ENCODE peak calls at places on chromosomes 13 and 19, in six cellular contexts. S, Q, U, A, W and X are unnamed samples.

GRCh38 chr13:67238277-67238859 is 8.2 kb upstream of the PCDH9 start:
- DNase-seq in S (no peak), Q (no peak), U (no peak), A (peak), W (no peak), X (no peak)

GRCh38 chr13:49436890-49437289 is 7.0 kb downstream of the CAB39L start:
- DNase-seq in S (peak), Q (no peak), U (peak), A (no peak), W (peak), X (no peak)

GRCh38 chr13:38902551-38902950 is 88.1 kb downstream of the STOML3 start:
- DNase-seq in S (no peak), Q (no peak), U (no peak), A (no peak), W (no peak), X (no peak)

GRCh38 chr13:22173605-22174004 is 502.7 kb downstream of the FGF9 start:
- DNase-seq in S (no peak), Q (no peak), U (no peak), A (no peak), W (no peak), X (no peak)

GRCh38 chr13:110248449-110249143 is 58.4 kb downstream of the COL4A1 start:
- DNase-seq in S (no peak), Q (no peak), U (no peak), A (no peak), W (no peak), X (no peak)

GRCh38 chr13:33490461-33491327 is 205.1 kb upstream of the STARD13 start:
- DNase-seq in S (no peak), Q (no peak), U (no peak), A (no peak), W (no peak), X (no peak)

GRCh38 chr19:39385629-39386411 is 5.1 kb downstream of the PAF1 start:
- DNase-seq in S (no peak), Q (no peak), U (no peak), A (no peak), W (no peak), X (no peak)

GRCh38 chr19:33510728-33511255 is 10.8 kb downstream of the PEPD start:
- DNase-seq in S (no peak), Q (no peak), U (no peak), A (no peak), W (no peak), X (no peak)

GRCh38 chr13:94713556-94714182 is 1.3 kb upstream of the SOX21 start:
- DNase-seq in S (no peak), Q (no peak), U (no peak), A (no peak), W (no peak), X (no peak)

GRCh38 chr19:48490980-48491792 is 20.4 kb downstream of the LMTK3 start:
- DNase-seq in S (no peak), Q (no peak), U (no peak), A (peak), W (peak), X (peak)

GRCh38 chr19:38148337-38148736 is 75.7 kb downstream of the DPF1 start:
- DNase-seq in S (peak), Q (no peak), U (no peak), A (no peak), W (peak), X (no peak)

GRCh38 chr19:47438793-47439220 is 19.5 kb upstream of the MEIS3 start:
- DNase-seq in S (no peak), Q (no peak), U (no peak), A (peak), W (no peak), X (no peak)

GRCh38 chr13:40813662-40814454 is 24.4 kb downstream of the SLC25A15 start:
- DNase-seq in S (no peak), Q (no peak), U (no peak), A (peak), W (no peak), X (no peak)

GRCh38 chr13:20073775-20074174 is 87.1 kb downstream of the GJA3 start:
- DNase-seq in S (no peak), Q (no peak), U (no peak), A (no peak), W (no peak), X (no peak)

GRCh38 chr13:110056640-110057039 is 250.3 kb downstream of the COL4A1 start:
- DNase-seq in S (no peak), Q (no peak), U (no peak), A (no peak), W (no peak), X (no peak)

GRCh38 chr19:16457195-16457953 is 14.4 kb downstream of the EPS15L1 start:
- DNase-seq in S (peak), Q (no peak), U (peak), A (peak), W (peak), X (no peak)

GRCh38 chr13:79999601-80000000 is 341.3 kb downstream of the SPRY2 start:
- DNase-seq in S (no peak), Q (no peak), U (no peak), A (no peak), W (no peak), X (no peak)

GRCh38 chr13:83753912-83754624 is 128.2 kb downstream of the SLITRK1 start:
- DNase-seq in S (no peak), Q (no peak), U (no peak), A (no peak), W (no peak), X (no peak)

GRCh38 chr13:48946163-48946562 is 29.5 kb upstream of the FNDC3A start:
- DNase-seq in S (no peak), Q (no peak), U (no peak), A (no peak), W (no peak), X (no peak)

GRCh38 chr13:113991191-113991669 is 17.4 kb upstream of the C13orf46 start:
- DNase-seq in S (no peak), Q (no peak), U (no peak), A (no peak), W (peak), X (no peak)

GRCh38 chr19:1513492-1514294 is 874 bp upstream of the ADAMTSL5 start:
- DNase-seq in S (peak), Q (no peak), U (peak), A (peak), W (peak), X (peak)

GRCh38 chr13:61149333-61149730 is 266.3 kb downstream of the PCDH20 start:
- DNase-seq in S (no peak), Q (no peak), U (no peak), A (no peak), W (no peak), X (no peak)

GRCh38 chr19:45150180-45150579 is 10.6 kb downstream of the NKPD1 start:
- DNase-seq in S (no peak), Q (no peak), U (no peak), A (no peak), W (no peak), X (no peak)

GRCh38 chr19:45149129-45149528 is 11.7 kb downstream of the NKPD1 start:
- DNase-seq in S (no peak), Q (no peak), U (no peak), A (no peak), W (no peak), X (no peak)

GRCh38 chr19:45146251-45146650 is 14.5 kb downstream of the NKPD1 start:
- DNase-seq in S (no peak), Q (no peak), U (no peak), A (no peak), W (no peak), X (no peak)

GRCh38 chr19:45146716-45147337 is 14.0 kb downstream of the NKPD1 start:
- DNase-seq in S (no peak), Q (no peak), U (no peak), A (no peak), W (no peak), X (no peak)

DNA sequence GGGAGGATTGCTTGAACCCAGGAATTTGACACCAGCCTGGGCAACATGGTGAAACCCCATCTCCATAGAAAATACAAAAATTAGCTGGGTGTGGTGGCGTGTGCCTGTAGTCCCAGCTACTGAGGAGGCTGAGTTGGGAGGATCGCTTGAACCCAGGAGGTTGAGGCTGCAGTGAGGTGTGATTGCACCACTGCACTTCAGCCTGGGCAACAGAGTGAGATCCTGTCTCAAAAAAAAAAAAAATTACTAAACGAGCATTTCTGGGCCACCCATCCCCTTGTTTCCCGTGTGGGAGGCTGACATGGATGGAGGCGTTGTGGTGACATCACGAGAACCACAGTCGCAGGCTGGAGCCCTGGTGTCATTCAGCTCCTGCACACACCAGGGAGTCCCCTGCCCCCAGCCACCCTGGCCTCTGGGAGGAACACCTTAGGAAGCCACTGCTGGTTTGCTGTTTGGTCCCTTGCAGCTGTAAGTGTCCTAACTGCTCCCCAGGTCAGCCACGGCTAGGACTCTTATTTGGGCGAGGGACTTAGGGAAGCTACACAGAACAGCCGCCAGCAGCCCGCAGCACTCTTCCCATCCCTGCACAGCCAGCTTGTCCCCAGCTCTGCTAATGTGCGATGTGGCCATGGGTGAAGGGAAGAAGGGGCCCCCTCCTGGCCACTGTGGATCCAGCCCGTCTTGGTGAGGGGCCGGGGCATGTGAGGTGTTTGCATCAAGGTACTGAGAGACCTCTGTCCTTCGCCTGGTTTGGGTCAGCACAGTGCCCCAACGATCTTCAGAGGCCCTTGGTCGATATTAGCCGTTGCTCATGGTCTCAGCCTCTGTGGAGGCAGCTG is 12.7 kb downstream of the NKPD1 start:
- DNase-seq in S (no peak), Q (no peak), U (no peak), A (no peak), W (no peak), X (no peak)
- TF ChIP-seq CTCF in S (no peak), Q (no peak), U (no peak), A (no peak), W (no peak), X (no peak)

DNA sequence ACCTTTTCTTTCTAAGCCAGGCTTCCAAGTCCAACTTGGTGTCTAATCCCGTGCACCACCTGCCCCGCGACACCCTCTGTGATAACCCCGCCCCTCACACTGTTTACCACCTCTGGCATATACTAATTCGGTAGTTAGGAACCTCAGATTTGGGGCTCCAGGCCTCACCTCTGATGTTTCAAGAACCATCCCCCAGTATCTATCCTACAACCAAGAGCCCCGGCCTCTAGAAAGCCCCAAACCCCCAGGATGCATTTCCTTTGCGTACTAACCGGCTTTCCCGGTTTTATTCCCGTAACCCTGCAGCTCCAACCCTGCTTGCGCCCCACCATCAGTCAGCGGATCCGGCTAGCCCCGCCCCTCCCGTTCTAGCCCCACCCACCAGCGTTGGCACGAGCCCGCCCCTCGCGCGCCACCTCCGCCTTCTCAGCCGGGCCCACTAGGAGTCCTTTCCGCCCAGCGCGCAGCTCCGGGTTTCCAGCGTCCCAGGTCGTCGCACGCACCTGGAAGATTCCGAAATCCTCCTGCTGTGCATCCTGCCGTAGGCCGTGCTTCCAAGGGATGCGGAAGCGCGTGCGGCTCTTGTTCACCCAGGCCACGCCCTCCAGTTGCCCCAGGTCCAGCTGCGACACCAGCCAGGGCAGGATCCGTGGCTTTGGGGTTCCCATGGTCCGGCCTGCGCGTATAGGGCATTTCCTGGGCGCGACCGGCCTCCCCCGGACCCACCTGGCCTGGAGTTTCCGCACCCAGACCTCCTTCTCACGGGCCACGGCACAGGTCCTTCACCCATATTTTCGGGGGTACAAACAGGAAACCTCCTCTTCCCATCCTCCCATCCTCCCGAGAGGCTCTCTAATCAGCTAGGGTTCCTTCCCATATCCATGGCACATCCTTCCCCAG is 1.2 kb downstream of the IRF3 start:
- DNase-seq in S (peak), Q (no peak), U (no peak), A (peak), W (peak), X (peak)
- TF ChIP-seq CTCF in S (peak), Q (no peak), U (no peak), A (no peak), W (no peak), X (no peak)

GRCh38 chr19:501646-502045 is 5.4 kb downstream of the MADCAM1 start:
- DNase-seq in S (no peak), Q (no peak), U (no peak), A (no peak), W (peak), X (no peak)
- TF ChIP-seq CTCF in S (no peak), Q (no peak), U (no peak), A (no peak), W (no peak), X (no peak)

GRCh38 chr13:112688560-112689497 is 1.0 kb upstream of the ATP11A start:
- DNase-seq in S (no peak), Q (no peak), U (no peak), A (peak), W (no peak), X (no peak)
- TF ChIP-seq CTCF in S (no peak), Q (no peak), U (no peak), A (no peak), W (no peak), X (no peak)

GRCh38 chr13:28494861-28495585 is at the start of gene FLT1:
- DNase-seq in S (peak), Q (no peak), U (no peak), A (peak), W (peak), X (peak)
- TF ChIP-seq CTCF in S (peak), Q (no peak), U (no peak), A (no peak), W (no peak), X (no peak)

GRCh38 chr19:14093117-14093784 is 2.7 kb upstream of the SAMD1 start:
- DNase-seq in S (no peak), Q (no peak), U (no peak), A (no peak), W (no peak), X (no peak)

GRCh38 chr19:14101003-14101545 is 10.5 kb upstream of the SAMD1 start:
- DNase-seq in S (no peak), Q (no peak), U (no peak), A (no peak), W (no peak), X (no peak)

GRCh38 chr19:14094854-14095253 is 4.3 kb upstream of the SAMD1 start:
- DNase-seq in S (no peak), Q (no peak), U (no peak), A (no peak), W (no peak), X (no peak)

GRCh38 chr19:14096272-14096992 is 5.9 kb upstream of the SAMD1 start:
- DNase-seq in S (no peak), Q (no peak), U (no peak), A (peak), W (no peak), X (no peak)

DNA sequence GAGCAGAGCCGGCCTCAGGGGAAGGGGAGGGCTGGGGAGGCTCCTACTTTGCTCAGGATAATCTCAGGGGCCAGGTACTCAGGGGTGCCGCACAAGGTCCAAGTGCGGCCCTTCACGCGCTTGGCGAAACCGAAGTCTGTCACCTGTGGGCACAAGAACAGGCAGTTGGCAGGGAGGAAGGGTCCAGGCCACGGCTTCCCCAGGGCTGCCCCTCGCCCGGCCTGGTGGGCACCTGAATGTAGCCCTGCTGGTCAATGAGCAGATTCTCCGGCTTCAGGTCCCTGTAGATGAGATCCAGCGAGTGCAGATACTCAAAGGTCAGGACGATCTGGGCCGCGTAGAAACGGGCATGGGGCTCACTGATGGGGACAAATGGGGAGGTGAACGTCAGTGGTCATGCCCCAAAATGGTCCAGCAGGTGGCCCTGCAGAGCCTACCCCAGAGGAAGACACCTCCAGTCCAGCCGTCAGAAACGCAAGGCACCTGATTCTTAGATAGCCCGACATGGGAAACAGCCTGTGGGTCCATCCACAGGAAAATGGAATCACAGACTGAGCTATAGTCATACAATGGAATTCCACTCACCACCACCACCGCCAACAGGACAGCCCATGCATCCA is 7.1 kb upstream of the SAMD1 start:
- DNase-seq in S (no peak), Q (no peak), U (no peak), A (peak), W (no peak), X (no peak)
- TF ChIP-seq CTCF in S (peak), Q (peak), U (no peak), A (peak), W (peak), X (no peak)

GRCh38 chr19:18322759-18323460 is at the start of gene LSM4:
- DNase-seq in S (peak), Q (peak), U (peak), A (peak), W (peak), X (peak)
- TF ChIP-seq CTCF in S (no peak), Q (no peak), U (peak), A (peak), W (peak), X (peak)

GRCh38 chr13:50911937-50912624 is 2.5 kb downstream of the RNASEH2B start:
- DNase-seq in S (peak), Q (peak), U (peak), A (peak), W (peak), X (peak)

GRCh38 chr13:50912851-50913250 is 3.3 kb downstream of the RNASEH2B start:
- DNase-seq in S (no peak), Q (no peak), U (no peak), A (no peak), W (no peak), X (no peak)

GRCh38 chr13:50910483-50910805 is 853 bp downstream of the RNASEH2B start:
- DNase-seq in S (no peak), Q (no peak), U (no peak), A (peak), W (no peak), X (no peak)

GRCh38 chr13:50909605-50910482 is at the start of gene RNASEH2B:
- DNase-seq in S (peak), Q (no peak), U (no peak), A (peak), W (peak), X (peak)

GRCh38 chr13:50911051-50911690 is 1.6 kb downstream of the RNASEH2B start:
- DNase-seq in S (no peak), Q (no peak), U (no peak), A (peak), W (no peak), X (no peak)
- TF ChIP-seq CTCF in S (no peak), Q (no peak), U (no peak), A (no peak), W (no peak), X (no peak)

GRCh38 chr13:29266261-29266660 is 329.2 kb downstream of the SLC7A1 start:
- DNase-seq in S (no peak), Q (no peak), U (no peak), A (no peak), W (no peak), X (no peak)
- TF ChIP-seq CTCF in S (no peak), Q (no peak), U (no peak), A (peak), W (no peak), X (no peak)